ENCODE peak calls at places on chromosomes 3 and 15, in seven cellular contexts. R, C, V, M, E, O and T are unnamed samples.

GRCh38 chr3:24220859-24221657 is 273.6 kb downstream of the THRB start:
- DNase-seq in R (peak; percentile 97), C (peak; percentile 79), V (peak; percentile 96), M (peak; percentile 58), E (no peak), O (no peak), T (no peak)

GRCh38 chr3:168162172-168162571 is 66.4 kb upstream of the GOLIM4 start:
- DNase-seq in R (no peak), C (no peak), V (peak; percentile 15), M (no peak), E (no peak), O (no peak), T (no peak)

GRCh38 chr3:14685204-14685603 is 10.3 kb downstream of the C3orf20 start:
- DNase-seq in R (no peak), C (no peak), V (no peak), M (no peak), E (no peak), O (no peak), T (no peak)

GRCh38 chr15:73751481-73751880 is 1.7 kb downstream of the INSYN1 start:
- DNase-seq in R (no peak), C (no peak), V (no peak), M (no peak), E (no peak), O (no peak), T (no peak)

GRCh38 chr15:90818251-90819210 is 49.9 kb upstream of the FURIN start:
- DNase-seq in R (no peak), C (no peak), V (peak; percentile 19), M (no peak), E (no peak), O (peak; percentile 82), T (peak; percentile 68)

GRCh38 chr3:45273681-45274515 is 47.8 kb upstream of the TMEM158 start:
- DNase-seq in R (peak; percentile 27), C (no peak), V (peak; percentile 43), M (no peak), E (no peak), O (peak; percentile 50), T (no peak)

GRCh38 chr15:70324001-70324974 is 226.6 kb upstream of the TLE3 start:
- DNase-seq in R (peak; percentile 87), C (peak; percentile 94), V (peak; percentile 88), M (no peak), E (no peak), O (no peak), T (no peak)

GRCh38 chr3:108818404-108818803 is 4.2 kb upstream of the TRAT1 start:
- DNase-seq in R (peak; percentile 65), C (peak; percentile 61), V (no peak), M (no peak), E (no peak), O (peak; percentile 82), T (peak; percentile 23)

GRCh38 chr3:156643729-156644389 is 30.5 kb upstream of the TIPARP start:
- DNase-seq in R (no peak), C (no peak), V (no peak), M (no peak), E (no peak), O (no peak), T (peak; percentile 22)

GRCh38 chr3:172787746-172788145 is 37.2 kb downstream of the ECT2 start:
- DNase-seq in R (peak; percentile 26), C (no peak), V (peak; percentile 66), M (no peak), E (no peak), O (no peak), T (no peak)

GRCh38 chr3:152298393-152299242 is 29.9 kb downstream of the MBNL1 start:
- DNase-seq in R (peak; percentile 93), C (peak; percentile 73), V (peak; percentile 98), M (peak; percentile 77), E (peak; percentile 16), O (peak; percentile 55), T (peak; percentile 14)

GRCh38 chr3:72347819-72348319 is 500.4 kb downstream of the SHQ1 start:
- DNase-seq in R (peak; percentile 61), C (peak; percentile 55), V (peak; percentile 36), M (peak; percentile 82), E (no peak), O (peak; percentile 90), T (no peak)

GRCh38 chr3:137642831-137643230 is 121.3 kb upstream of the SOX14 start:
- DNase-seq in R (peak; percentile 24), C (no peak), V (no peak), M (no peak), E (no peak), O (peak; percentile 73), T (no peak)

GRCh38 chr3:130386604-130387263 is 41.3 kb downstream of the COL6A5 start:
- DNase-seq in R (peak; percentile 81), C (peak; percentile 62), V (peak; percentile 20), M (no peak), E (no peak), O (no peak), T (no peak)

GRCh38 chr3:33211444-33211843 is 7.2 kb downstream of the SUSD5 start:
- DNase-seq in R (peak; percentile 85), C (peak; percentile 95), V (peak; percentile 91), M (no peak), E (no peak), O (no peak), T (no peak)

GRCh38 chr15:64693134-64693533 is 82.3 kb downstream of the RBPMS2 start:
- DNase-seq in R (peak; percentile 56), C (peak; percentile 45), V (peak; percentile 91), M (peak; percentile 64), E (no peak), O (no peak), T (no peak)

GRCh38 chr3:31927806-31928205 is 53.3 kb downstream of the OSBPL10 start:
- DNase-seq in R (no peak), C (no peak), V (no peak), M (no peak), E (no peak), O (no peak), T (no peak)

GRCh38 chr15:36079021-36079420 is 500.4 kb upstream of the CDIN1 start:
- DNase-seq in R (no peak), C (no peak), V (no peak), M (no peak), E (no peak), O (no peak), T (no peak)

GRCh38 chr3:189389346-189389745 is 217.6 kb downstream of the TPRG1 start:
- DNase-seq in R (peak; percentile 71), C (no peak), V (no peak), M (no peak), E (no peak), O (no peak), T (no peak)

GRCh38 chr15:47727676-47728075 is 10.4 kb downstream of the SEMA6D start:
- DNase-seq in R (no peak), C (no peak), V (no peak), M (no peak), E (no peak), O (no peak), T (no peak)

GRCh38 chr15:67176195-67176971 is 78.1 kb downstream of the AAGAB start:
- DNase-seq in R (no peak), C (no peak), V (no peak), M (peak; percentile 84), E (no peak), O (peak; percentile 76), T (no peak)

GRCh38 chr3:161939919-161940693 is 443.5 kb downstream of the OTOL1 start:
- DNase-seq in R (no peak), C (no peak), V (no peak), M (no peak), E (no peak), O (no peak), T (no peak)

GRCh38 chr15:80367094-80367493 is 37.1 kb upstream of the ARNT2 start:
- DNase-seq in R (no peak), C (peak; percentile 24), V (peak; percentile 30), M (no peak), E (peak; percentile 12), O (peak; percentile 87), T (no peak)
- TF ChIP-seq CTCF in R (no peak), C (peak; percentile 43), V (no peak), M (no peak), E (peak; percentile 24), O (peak; percentile 79), T (peak; percentile 7)

DNA sequence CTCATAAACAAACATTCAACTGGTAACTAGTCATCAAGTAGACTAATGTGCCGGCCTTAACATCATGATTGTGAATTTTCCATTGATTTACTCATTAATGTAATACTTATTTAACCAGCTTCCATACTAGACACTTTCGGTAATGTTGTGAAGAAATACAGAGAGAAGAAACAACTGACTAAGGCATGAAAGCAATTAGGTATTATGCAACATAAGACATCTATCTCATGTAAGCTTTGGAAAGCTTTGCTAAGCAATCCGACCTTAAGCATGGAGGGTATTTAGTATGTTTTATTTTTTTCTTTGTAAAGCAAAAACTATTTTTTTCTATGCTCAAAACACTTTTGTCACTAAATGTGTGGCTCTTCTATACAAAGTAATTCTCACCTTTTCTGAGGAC is 108.1 kb downstream of the IL1RAP start:
- DNase-seq in R (no peak), C (no peak), V (no peak), M (no peak), E (no peak), O (no peak), T (no peak)
- TF ChIP-seq CTCF in R (no peak), C (no peak), V (no peak), M (no peak), E (no peak), O (no peak), T (no peak)

DNA sequence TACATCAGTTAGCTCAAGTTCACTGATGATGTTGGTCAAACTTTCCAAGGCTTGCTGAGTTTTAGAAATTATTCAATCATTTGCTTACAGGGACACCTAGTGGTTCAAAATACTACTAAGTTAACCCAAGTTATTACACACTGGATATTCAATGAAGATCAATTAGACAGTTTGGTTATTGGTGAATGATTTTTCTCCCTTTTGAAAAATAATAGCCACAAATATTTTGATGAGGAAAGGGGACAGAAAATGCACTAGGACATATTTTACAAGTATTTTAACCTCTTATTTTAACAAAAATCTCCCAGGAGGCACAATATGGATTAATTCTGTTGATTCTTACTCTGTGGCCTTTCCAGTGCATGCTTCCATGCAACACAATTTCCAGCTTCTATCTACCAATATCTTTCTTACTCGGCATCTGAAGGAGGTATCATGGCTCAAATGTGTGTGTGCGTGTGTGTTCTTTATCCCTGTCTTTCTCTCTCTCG is 20.1 kb upstream of the GOLGA6L2 start:
- DNase-seq in R (peak; percentile 17), C (peak; percentile 67), V (peak; percentile 11), M (no peak), E (no peak), O (no peak), T (peak; percentile 16)
- TF ChIP-seq CTCF in R (no peak), C (peak; percentile 75), V (peak; percentile 12), M (peak; percentile 28), E (peak; percentile 64), O (peak; percentile 64), T (peak; percentile 9)

GRCh38 chr15:49674370-49674769 is 53.5 kb downstream of the DTWD1 start:
- DNase-seq in R (no peak), C (no peak), V (no peak), M (no peak), E (no peak), O (no peak), T (no peak)

GRCh38 chr15:49669288-49669687 is 48.4 kb downstream of the DTWD1 start:
- DNase-seq in R (no peak), C (no peak), V (no peak), M (no peak), E (no peak), O (peak; percentile 62), T (no peak)

GRCh38 chr15:49678655-49679054 is 57.8 kb downstream of the DTWD1 start:
- DNase-seq in R (no peak), C (no peak), V (no peak), M (no peak), E (no peak), O (no peak), T (no peak)

GRCh38 chr15:49673861-49674260 is 53.0 kb downstream of the DTWD1 start:
- DNase-seq in R (peak; percentile 20), C (peak; percentile 57), V (no peak), M (no peak), E (no peak), O (no peak), T (no peak)

GRCh38 chr15:49675051-49675450 is 54.2 kb downstream of the DTWD1 start:
- DNase-seq in R (peak; percentile 92), C (peak; percentile 88), V (peak; percentile 87), M (no peak), E (no peak), O (no peak), T (no peak)
- TF ChIP-seq CTCF in R (peak; percentile 59), C (peak; percentile 45), V (peak; percentile 33), M (no peak), E (no peak), O (peak; percentile 59), T (no peak)